ENCODE peak calls at places on chromosomes 5 and 9, in seven cellular contexts. K, Y, S, O, C, E and L are unnamed samples. For H3K9me2, the result is how much of the 10 kb centered on the place peaks cover.

GRCh38 chr5:1648806-1649205 is 125.0 kb upstream of the LPCAT1 start:
- DNase-seq in K (peak), Y (no peak), S (no peak), O (no peak), C (no peak), E (no peak), L (no peak)

GRCh38 chr9:115213777-115214428 is 95.9 kb upstream of the TNC start:
- DNase-seq in K (peak), Y (no peak), S (peak), O (peak), C (peak), E (no peak), L (no peak)

GRCh38 chr5:144100702-144101101 is 69.8 kb downstream of the YIPF5 start:
- DNase-seq in K (no peak), Y (no peak), S (no peak), O (no peak), C (no peak), E (no peak), L (no peak)

GRCh38 chr5:72248352-72249032 is 71.5 kb downstream of the MRPS27 start:
- DNase-seq in K (peak), Y (peak), S (peak), O (peak), C (peak), E (no peak), L (no peak)

GRCh38 chr9:114656301-114656700 is 1.3 kb downstream of the TEX53 start:
- DNase-seq in K (no peak), Y (no peak), S (no peak), O (no peak), C (no peak), E (no peak), L (no peak)

GRCh38 chr5:15008911-15009310 is 137.3 kb upstream of the ANKH start:
- DNase-seq in K (no peak), Y (no peak), S (no peak), O (no peak), C (no peak), E (no peak), L (no peak)

GRCh38 chr5:138666226-138666742 is 86.9 kb upstream of the CTNNA1 start:
- DNase-seq in K (no peak), Y (no peak), S (no peak), O (no peak), C (no peak), E (no peak), L (no peak)

GRCh38 chr9:134724912-134725604 is 83.5 kb downstream of the COL5A1 start:
- DNase-seq in K (no peak), Y (no peak), S (no peak), O (no peak), C (no peak), E (no peak), L (no peak)

GRCh38 chr9:117323390-117323789 is 91.5 kb downstream of the ASTN2 start:
- DNase-seq in K (no peak), Y (no peak), S (no peak), O (no peak), C (no peak), E (no peak), L (no peak)

GRCh38 chr9:112186695-112187094 is 11.6 kb upstream of the SUSD1 start:
- DNase-seq in K (no peak), Y (no peak), S (no peak), O (peak), C (no peak), E (no peak), L (no peak)

GRCh38 chr9:3865373-3865772 is 339.6 kb upstream of the RFX3 start:
- DNase-seq in K (peak), Y (no peak), S (no peak), O (peak), C (no peak), E (no peak), L (no peak)

GRCh38 chr5:124741711-124742496 is 4.5 kb downstream of the ZNF608 start:
- DNase-seq in K (peak), Y (peak), S (peak), O (peak), C (peak), E (no peak), L (peak)

GRCh38 chr9:133731876-133732321 is 6.3 kb downstream of the SARDH start:
- DNase-seq in K (peak), Y (peak), S (peak), O (peak), C (peak), E (no peak), L (peak)

GRCh38 chr9:134215709-134216448 is 51.5 kb upstream of the RNU6ATAC start:
- DNase-seq in K (no peak), Y (no peak), S (no peak), O (no peak), C (peak), E (no peak), L (peak)

GRCh38 chr9:128214571-128215490 is 11.7 kb downstream of the DNM1 start:
- DNase-seq in K (peak), Y (no peak), S (peak), O (peak), C (peak), E (no peak), L (no peak)

GRCh38 chr5:137566118-137566541 is 67.0 kb upstream of the SPOCK1 start:
- DNase-seq in K (peak), Y (no peak), S (no peak), O (no peak), C (no peak), E (no peak), L (no peak)

GRCh38 chr5:151925396-151925750 is 722 bp upstream of the GLRA1 start:
- DNase-seq in K (no peak), Y (peak), S (no peak), O (no peak), C (no peak), E (no peak), L (no peak)

GRCh38 chr9:94287877-94288513 is 28.9 kb downstream of the ZNF169 start:
- DNase-seq in K (no peak), Y (no peak), S (no peak), O (no peak), C (no peak), E (no peak), L (no peak)

GRCh38 chr5:102312586-102312985 is 16.5 kb upstream of the SLCO4C1 start:
- DNase-seq in K (peak), Y (no peak), S (no peak), O (peak), C (peak), E (no peak), L (no peak)

GRCh38 chr5:132114150-132115121 is 40.8 kb downstream of the CSF2 start:
- DNase-seq in K (no peak), Y (no peak), S (no peak), O (no peak), C (no peak), E (no peak), L (no peak)

GRCh38 chr9:132673355-132673754 is 3.1 kb downstream of the GTF3C4 start:
- DNase-seq in K (peak), Y (peak), S (no peak), O (peak), C (peak), E (no peak), L (peak)

GRCh38 chr9:130166399-130166798 is 5.8 kb upstream of the NCS1 start:
- DNase-seq in K (no peak), Y (no peak), S (no peak), O (no peak), C (no peak), E (no peak), L (no peak)

GRCh38 chr9:123225374-123225813 is 43.0 kb downstream of the STRBP start:
- DNase-seq in K (peak), Y (peak), S (no peak), O (peak), C (peak), E (peak), L (peak)

GRCh38 chr5:141373673-141374317 is at the start of gene PCDHGA6:
- DNase-seq in K (peak), Y (peak), S (no peak), O (no peak), C (no peak), E (peak), L (peak)

GRCh38 chr5:76718381-76718832 is 2.5 kb downstream of the F2R start:
- DNase-seq in K (peak), Y (no peak), S (no peak), O (no peak), C (no peak), E (no peak), L (no peak)

GRCh38 chr9:137924169-137924568 is 46.6 kb downstream of the CACNA1B start:
- DNase-seq in K (no peak), Y (no peak), S (no peak), O (no peak), C (no peak), E (no peak), L (no peak)

GRCh38 chr5:1387059-1387755 is 42.3 kb upstream of the CLPTM1L start:
- DNase-seq in K (no peak), Y (no peak), S (no peak), O (no peak), C (no peak), E (no peak), L (no peak)

GRCh38 chr5:151800527-151800926 is 28.8 kb downstream of the G3BP1 start:
- DNase-seq in K (no peak), Y (no peak), S (no peak), O (no peak), C (no peak), E (no peak), L (no peak)

GRCh38 chr9:95516736-95517558 is at the start of gene PTCH1:
- DNase-seq in K (peak), Y (peak), S (peak), O (peak), C (peak), E (peak), L (no peak)

GRCh38 chr9:18256574-18256973 is 217.4 kb upstream of the ADAMTSL1 start:
- DNase-seq in K (peak), Y (peak), S (no peak), O (no peak), C (peak), E (no peak), L (no peak)

GRCh38 chr9:137606005-137606601 is 617 bp downstream of the ARRDC1 start:
- DNase-seq in K (peak), Y (peak), S (peak), O (no peak), C (peak), E (no peak), L (no peak)

GRCh38 chr5:125470503-125470902 is 724.1 kb upstream of the ZNF608 start:
- DNase-seq in K (no peak), Y (no peak), S (no peak), O (no peak), C (no peak), E (no peak), L (no peak)

GRCh38 chr5:149046196-149046829 is 16.5 kb downstream of the SH3TC2 start:
- DNase-seq in K (no peak), Y (no peak), S (no peak), O (no peak), C (no peak), E (no peak), L (no peak)

GRCh38 chr5:14281746-14282181 is 138.6 kb downstream of the TRIO start:
- DNase-seq in K (no peak), Y (no peak), S (no peak), O (no peak), C (no peak), E (no peak), L (no peak)

GRCh38 chr5:54740141-54740540 is 222.6 kb downstream of the SNX18 start:
- DNase-seq in K (no peak), Y (no peak), S (no peak), O (no peak), C (no peak), E (no peak), L (no peak)

GRCh38 chr9:37034320-37034937 is 361 bp upstream of the PAX5 start:
- DNase-seq in K (peak), Y (peak), S (no peak), O (peak), C (peak), E (peak), L (peak)

GRCh38 chr9:110750272-110750671 is 81.7 kb downstream of the MUSK start:
- DNase-seq in K (peak), Y (no peak), S (no peak), O (no peak), C (no peak), E (no peak), L (no peak)

DNA sequence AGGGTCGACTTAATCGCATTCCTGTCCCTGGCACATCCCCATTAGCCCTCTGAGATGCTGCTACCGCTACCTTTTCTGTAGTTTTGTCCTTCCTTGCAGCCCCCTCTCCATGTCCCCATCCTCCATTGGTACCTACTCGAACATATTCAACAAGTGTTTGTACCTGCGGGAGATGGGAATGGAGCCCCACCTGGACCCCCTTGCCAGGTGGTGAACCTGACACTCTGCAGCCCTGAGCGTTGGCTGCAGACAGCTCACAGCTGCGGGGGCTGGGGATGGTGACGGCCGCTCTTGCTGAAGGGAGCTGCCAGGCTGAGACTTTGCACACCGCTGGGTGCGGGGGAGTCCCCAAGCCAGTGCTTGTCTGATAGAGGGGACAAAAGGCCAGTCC is 96.3 kb upstream of the DAP start:
- DNase-seq in K (no peak), Y (no peak), S (no peak), O (no peak), C (peak), E (no peak), L (no peak)
- H3K9me2 ChIP-seq in K (under half), Y (under half), S (under half), O (under half), C (under half), E (under half), L (under half)

GRCh38 chr5:107218457-107219193 is 452.1 kb downstream of the EFNA5 start:
- DNase-seq in K (peak), Y (no peak), S (no peak), O (peak), C (no peak), E (no peak), L (no peak)

GRCh38 chr5:107217721-107218130 is 453.0 kb downstream of the EFNA5 start:
- DNase-seq in K (no peak), Y (no peak), S (peak), O (peak), C (no peak), E (no peak), L (no peak)

GRCh38 chr5:107216587-107216986 is 454.1 kb downstream of the EFNA5 start:
- DNase-seq in K (no peak), Y (no peak), S (no peak), O (no peak), C (no peak), E (no peak), L (no peak)

GRCh38 chr5:107213025-107213424 is 457.7 kb downstream of the EFNA5 start:
- DNase-seq in K (no peak), Y (peak), S (no peak), O (no peak), C (no peak), E (no peak), L (no peak)

DNA sequence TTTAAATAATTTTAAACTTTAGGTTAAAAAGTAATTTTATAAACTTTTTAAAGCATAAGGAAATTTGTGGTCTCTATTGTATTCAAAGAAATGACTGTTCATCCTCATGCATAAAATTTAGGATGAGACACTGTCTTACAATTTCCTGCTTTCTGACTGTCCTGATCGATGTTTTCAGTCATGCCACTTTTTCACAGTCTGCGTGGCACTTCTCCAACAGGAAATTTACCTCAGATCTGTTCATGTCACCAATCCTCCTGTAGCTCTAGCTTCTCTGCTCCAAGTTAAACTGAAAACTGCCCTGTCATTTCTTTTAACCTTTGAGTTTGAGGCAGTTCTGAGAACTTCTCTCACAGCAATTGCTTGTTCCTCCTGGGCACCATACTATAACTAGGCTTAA is 455.2 kb downstream of the EFNA5 start:
- DNase-seq in K (no peak), Y (no peak), S (peak), O (peak), C (no peak), E (no peak), L (no peak)
- H3K27ac ChIP-seq in K (no peak), Y (no peak), S (peak), O (peak), C (no peak), E (no peak), L (no peak)

DNA sequence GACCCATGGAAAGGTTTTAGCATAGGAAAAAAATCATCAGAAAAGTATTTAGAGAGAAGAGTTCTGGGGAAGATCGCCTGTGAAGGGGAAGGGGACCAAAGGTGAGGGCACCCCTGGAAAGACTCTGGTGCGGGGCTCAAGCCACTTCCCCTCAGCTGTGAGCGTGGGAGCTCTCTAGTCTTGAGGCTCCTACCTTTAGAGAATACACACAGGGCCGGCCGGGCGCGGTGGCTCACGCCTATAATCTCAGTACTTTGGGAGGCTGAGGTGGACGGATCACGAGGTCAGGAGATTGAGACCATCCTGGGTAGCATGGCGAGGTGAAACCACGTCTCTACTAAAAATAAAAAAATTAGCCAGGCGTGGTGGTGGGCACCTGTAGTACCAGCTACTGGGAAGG is 6.9 kb downstream of the TRIM41 start:
- DNase-seq in K (no peak), Y (no peak), S (no peak), O (no peak), C (no peak), E (no peak), L (no peak)
- H3K9me2 ChIP-seq in K (under half), Y (under half), S (under half), O (under half), C (under half), E (under half), L (under half)

DNA sequence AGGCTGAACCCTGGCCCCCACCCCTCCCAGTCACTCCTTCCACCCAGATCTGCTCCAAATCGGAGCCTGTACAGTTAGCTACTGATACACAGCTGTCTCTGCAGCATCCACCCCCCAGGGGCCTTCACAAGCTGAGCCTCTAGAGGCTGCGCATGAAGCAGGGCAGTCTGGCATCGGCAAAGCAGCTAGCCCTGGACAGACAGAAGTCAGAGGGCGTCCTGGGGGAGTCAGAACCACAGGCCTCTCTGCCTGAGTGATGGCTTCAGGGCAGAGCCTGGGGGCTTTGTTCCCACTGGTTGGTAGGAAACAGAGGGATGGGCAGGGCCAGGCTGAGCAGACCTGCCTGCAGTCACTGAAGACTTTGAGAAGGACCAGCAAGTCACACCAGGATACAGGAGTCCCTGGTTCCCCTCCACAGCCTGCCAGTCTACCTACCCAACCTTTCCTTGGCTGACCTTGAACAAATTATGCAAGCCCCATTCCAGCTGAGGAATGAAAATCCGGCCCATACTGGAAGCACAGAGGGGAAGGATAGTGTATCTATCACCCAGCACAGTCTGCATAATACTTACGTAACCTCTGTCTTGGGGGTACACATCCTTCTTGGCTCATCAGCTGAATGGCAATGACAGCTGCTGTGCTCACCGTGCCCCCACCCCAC is 8.7 kb downstream of the VDAC1 start:
- DNase-seq in K (no peak), Y (no peak), S (no peak), O (no peak), C (no peak), E (no peak), L (no peak)
- H3K27ac ChIP-seq in K (no peak), Y (no peak), S (peak), O (no peak), C (peak), E (no peak), L (no peak)

GRCh38 chr5:126799780-126800179 is 22.8 kb downstream of the LMNB1 start:
- DNase-seq in K (no peak), Y (no peak), S (no peak), O (no peak), C (no peak), E (no peak), L (no peak)

GRCh38 chr5:126801992-126802294 is 25.0 kb downstream of the LMNB1 start:
- DNase-seq in K (peak), Y (no peak), S (no peak), O (peak), C (peak), E (peak), L (peak)

GRCh38 chr5:126805108-126805507 is 28.2 kb downstream of the LMNB1 start:
- DNase-seq in K (peak), Y (no peak), S (no peak), O (no peak), C (no peak), E (no peak), L (no peak)

GRCh38 chr5:126801174-126801991 is 24.4 kb downstream of the LMNB1 start:
- DNase-seq in K (peak), Y (no peak), S (no peak), O (peak), C (no peak), E (no peak), L (no peak)
- H3K9me2 ChIP-seq in K (under half), Y (under half), S (under half), O (under half), C (under half), E (under half), L (under half)

DNA sequence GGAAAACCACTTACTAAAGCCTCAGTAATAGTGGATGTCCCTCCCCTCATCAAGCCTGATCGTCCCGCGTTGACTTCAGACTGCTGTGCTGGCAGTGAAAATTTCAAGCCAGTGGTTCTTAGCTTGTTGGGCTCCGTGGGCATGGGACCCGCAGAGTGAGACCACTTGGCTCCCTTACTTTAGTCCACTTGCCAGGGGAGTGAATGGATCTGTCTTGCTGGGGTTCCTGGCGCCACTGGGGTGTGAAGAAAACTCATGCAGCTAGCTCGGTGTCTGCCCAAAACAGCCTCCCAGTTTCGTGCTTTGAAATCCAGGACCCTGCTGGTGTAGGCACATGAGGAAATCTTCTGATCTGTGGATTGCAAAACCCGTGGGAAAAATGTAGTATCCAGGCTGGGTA is 480.0 kb upstream of the IZUMO3 start:
- DNase-seq in K (no peak), Y (no peak), S (no peak), O (no peak), C (no peak), E (no peak), L (no peak)
- H3K27ac ChIP-seq in K (no peak), Y (no peak), S (no peak), O (no peak), C (no peak), E (no peak), L (no peak)